ENCODE peak calls at places on chromosome 2, in six cellular contexts. K is GM13977; I is kidney; D is stimulated activated CD4-positive, alpha-beta T cell treated with anti-CD3 and anti-CD28 coated beads, Interleukin-12 subunit alpha, Interleukin-12 subunit beta, amount 100 ng/mL, for 4 hours; Z is LoVo; X is fibroblast of pulmonary artery. Y is an unnamed sample.
A peak's percentile ranks its signal among the peaks of the same experiment; 100 is the strongest.

GRCh38 chr2:46481541-46482193 is 2.3 kb downstream of the TMEM247 start:
- DNase-seq in I (no peak), D (no peak), Z (peak; percentile 46), X (peak; percentile 88), K (no peak), Y (peak; percentile 69)

GRCh38 chr2:220148849-220149248 is 521.4 kb downstream of the SLC4A3 start:
- DNase-seq in D (no peak), K (no peak), X (peak; percentile 29), Z (no peak), I (no peak), Y (no peak)

GRCh38 chr2:129673881-129674513 is 305.5 kb upstream of the RAB6C start:
- DNase-seq in K (peak; percentile 9), I (no peak), X (no peak), Z (no peak), D (no peak), Y (no peak)

GRCh38 chr2:22020101-22020742 is 896.5 kb downstream of the TDRD15 start:
- DNase-seq in X (no peak), Z (no peak), K (no peak), I (no peak), D (no peak), Y (no peak)

GRCh38 chr2:28991021-28991420 is 9.9 kb downstream of the TOGARAM2 start:
- DNase-seq in D (no peak), X (peak; percentile 55), K (no peak), I (peak; percentile 62), Z (no peak), Y (no peak)

GRCh38 chr2:1150724-1151511 is 200.3 kb downstream of the SNTG2 start:
- DNase-seq in Z (no peak), X (no peak), I (no peak), D (no peak), K (no peak), Y (no peak)

GRCh38 chr2:118881490-118882129 is 34.2 kb upstream of the EN1 start:
- DNase-seq in I (no peak), X (peak; percentile 45), K (peak; percentile 53), D (peak; percentile 66), Z (peak; percentile 76), Y (no peak)

GRCh38 chr2:224982226-224982625 is 60.0 kb downstream of the DOCK10 start:
- DNase-seq in Z (no peak), I (no peak), X (peak; percentile 63), K (no peak), D (no peak), Y (no peak)

GRCh38 chr2:73914667-73915066 is 12.0 kb upstream of the DGUOK start:
- DNase-seq in X (no peak), K (no peak), D (no peak), Z (no peak), I (no peak), Y (no peak)

GRCh38 chr2:154620490-154620889 is 78.0 kb upstream of the KCNJ3 start:
- DNase-seq in X (no peak), D (no peak), K (no peak), I (no peak), Z (no peak), Y (no peak)

GRCh38 chr2:159615187-159615935 is 987 bp downstream of the BAZ2B start:
- DNase-seq in X (peak; percentile 95), K (peak; percentile 63), I (peak; percentile 96), D (peak; percentile 30), Z (peak; percentile 80), Y (peak; percentile 66)

GRCh38 chr2:228801451-228801850 is 469.6 kb downstream of the PID1 start:
- DNase-seq in I (no peak), K (no peak), X (no peak), Z (no peak), D (no peak), Y (no peak)

GRCh38 chr2:239164281-239164871 is 236.4 kb downstream of the HDAC4 start:
- DNase-seq in X (no peak), D (no peak), Z (no peak), I (peak; percentile 66), K (no peak), Y (no peak)

Y was measured in HFF-Myc.